ENCODE peak calls at places on chromosomes 3 and 15, in seven cellular contexts. P is SK-N-SH, C is H1, N is A549, S is HepG2, O is endothelial cell of umbilical vein, E is GM12878. K is an unnamed sample.

GRCh38 chr15:38378162-38378560 is 75.8 kb upstream of the FAM98B start:
- DNase-seq in P (no peak), C (no peak), N (no peak), S (no peak), O (peak), E (no peak), K (peak)

GRCh38 chr3:126548556-126549466 is 9.9 kb downstream of the C3orf22 start:
- DNase-seq in P (peak), C (peak), N (no peak), S (no peak), O (no peak), E (no peak), K (no peak)

GRCh38 chr15:67156426-67156825 is 91.0 kb downstream of the SMAD3 start:
- DNase-seq in P (no peak), C (no peak), N (no peak), S (no peak), O (no peak), E (no peak), K (no peak)

GRCh38 chr3:147518465-147518864 is 109.3 kb downstream of the ZIC1 start:
- DNase-seq in P (no peak), C (no peak), N (no peak), S (no peak), O (no peak), E (no peak), K (peak)

GRCh38 chr3:31132132-31132769 is 237.8 kb upstream of the GADL1 start:
- DNase-seq in P (peak), C (no peak), N (peak), S (peak), O (peak), E (peak), K (peak)

GRCh38 chr15:72604794-72605193 is 49.7 kb upstream of the GOLGA6B start:
- DNase-seq in P (peak), C (no peak), N (no peak), S (no peak), O (no peak), E (no peak), K (no peak)

GRCh38 chr3:42116466-42116865 is 25.3 kb downstream of the TRAK1 start:
- DNase-seq in P (no peak), C (no peak), N (no peak), S (no peak), O (no peak), E (no peak), K (no peak)

GRCh38 chr3:25485673-25486072 is 57.6 kb downstream of the RARB start:
- DNase-seq in P (peak), C (no peak), N (no peak), S (no peak), O (no peak), E (no peak), K (no peak)

GRCh38 chr3:72579191-72579580 is 269.1 kb downstream of the SHQ1 start:
- DNase-seq in P (no peak), C (no peak), N (no peak), S (no peak), O (no peak), E (no peak), K (no peak)

GRCh38 chr15:70492240-70493177 is 270.8 kb downstream of the UACA start:
- DNase-seq in P (peak), C (no peak), N (peak), S (no peak), O (peak), E (no peak), K (peak)

GRCh38 chr15:28101983-28102441 is 2.9 kb upstream of the OCA2 start:
- DNase-seq in P (no peak), C (no peak), N (no peak), S (no peak), O (no peak), E (no peak), K (peak)

GRCh38 chr15:92466834-92467233 is 73.2 kb downstream of the ST8SIA2 start:
- DNase-seq in P (no peak), C (no peak), N (no peak), S (no peak), O (no peak), E (no peak), K (no peak)

GRCh38 chr3:157614896-157615295 is 111.7 kb upstream of the VEPH1 start:
- DNase-seq in P (no peak), C (no peak), N (no peak), S (no peak), O (no peak), E (no peak), K (no peak)

GRCh38 chr15:101487060-101487459 is 2.4 kb downstream of the PCSK6 start:
- DNase-seq in P (no peak), C (no peak), N (no peak), S (no peak), O (no peak), E (no peak), K (no peak)

GRCh38 chr3:23344886-23345285 is 141.8 kb downstream of the UBE2E2 start:
- DNase-seq in P (no peak), C (no peak), N (no peak), S (no peak), O (no peak), E (no peak), K (no peak)

GRCh38 chr3:183880121-183880520 is 4.6 kb downstream of the PARL start:
- DNase-seq in P (no peak), C (no peak), N (no peak), S (no peak), O (no peak), E (no peak), K (peak)

GRCh38 chr3:31804251-31805051 is 176.6 kb downstream of the OSBPL10 start:
- DNase-seq in P (no peak), C (no peak), N (no peak), S (no peak), O (no peak), E (no peak), K (no peak)

GRCh38 chr15:67879440-67880129 is 39.7 kb upstream of the RNU6-1 start:
- DNase-seq in P (no peak), C (no peak), N (no peak), S (no peak), O (no peak), E (no peak), K (peak)

GRCh38 chr15:64877435-64877834 is 34.3 kb upstream of the ANKDD1A start:
- DNase-seq in P (no peak), C (no peak), N (no peak), S (no peak), O (peak), E (no peak), K (peak)

GRCh38 chr3:31288641-31289100 is 244.1 kb upstream of the STT3B start:
- DNase-seq in P (no peak), C (no peak), N (peak), S (peak), O (peak), E (no peak), K (peak)

GRCh38 chr3:141487419-141488345 is 855 bp downstream of the RASA2 start:
- DNase-seq in P (peak), C (peak), N (peak), S (peak), O (peak), E (peak), K (peak)

GRCh38 chr3:59128685-59129084 is 78.9 kb upstream of the CFAP20DC start:
- DNase-seq in P (no peak), C (peak), N (no peak), S (no peak), O (no peak), E (no peak), K (no peak)

DNA sequence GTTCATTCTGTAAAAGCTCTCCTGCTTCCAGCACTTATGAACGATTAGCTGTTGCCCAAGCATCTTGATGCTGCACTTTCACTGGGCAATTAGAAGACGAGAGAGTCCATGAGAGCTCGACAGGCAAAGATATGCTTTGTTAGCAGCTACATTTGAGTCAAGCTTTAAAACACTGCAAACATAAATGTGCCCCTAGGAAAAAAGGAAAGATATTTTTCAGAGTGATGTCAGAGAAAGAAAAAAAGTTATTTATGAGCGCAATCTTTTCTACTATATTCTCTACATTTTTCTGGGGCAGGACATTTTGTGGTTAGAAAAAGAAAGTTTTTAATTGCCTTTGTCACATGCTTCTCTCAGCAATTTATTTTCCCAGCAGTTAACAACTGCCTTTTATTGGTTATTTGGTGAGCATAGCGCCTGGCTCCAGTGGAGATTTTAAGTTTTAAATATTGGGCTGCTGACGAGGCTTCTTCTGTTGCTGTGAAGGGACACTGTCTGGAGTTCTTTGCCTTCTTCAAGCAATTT is 468.4 kb downstream of the C3orf38 start:
- DNase-seq in P (no peak), C (no peak), N (no peak), S (no peak), O (no peak), E (no peak), K (no peak)
- H3K4me3 ChIP-seq in P (no peak), C (no peak), N (no peak), S (no peak), O (no peak), E (no peak), K (no peak)

GRCh38 chr3:191388823-191389222 is 58.5 kb upstream of the UTS2B start:
- DNase-seq in P (no peak), C (no peak), N (no peak), S (no peak), O (no peak), E (no peak), K (no peak)
- TF ChIP-seq CTCF in P (peak), C (no peak), N (peak), S (no peak), O (peak), E (peak), K (no peak)

DNA sequence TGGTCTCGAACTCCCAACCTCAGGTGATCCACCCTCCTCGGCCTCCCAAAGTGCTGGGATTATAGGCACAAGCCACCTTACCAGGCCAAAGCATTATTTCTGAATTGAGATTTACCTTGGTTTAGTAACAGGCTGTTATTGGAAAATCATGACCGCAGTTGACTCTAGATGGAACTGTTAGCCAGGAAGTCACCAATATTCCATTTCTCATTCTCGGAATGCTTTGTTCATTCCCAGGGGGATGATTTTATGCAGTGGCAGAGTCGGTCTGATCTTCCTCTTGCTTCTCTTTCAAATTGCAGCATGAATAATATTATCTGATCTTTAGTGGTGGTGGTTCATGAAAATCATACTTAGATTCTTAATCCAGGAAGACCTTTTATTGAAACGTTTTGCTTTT is 195.5 kb upstream of the MBNL1 start:
- DNase-seq in P (peak), C (no peak), N (no peak), S (no peak), O (peak), E (no peak), K (no peak)
- TF ChIP-seq MAX in P (no peak), C (no peak), N (no peak), S (no peak), O (no peak), E (no peak), K (no peak)

DNA sequence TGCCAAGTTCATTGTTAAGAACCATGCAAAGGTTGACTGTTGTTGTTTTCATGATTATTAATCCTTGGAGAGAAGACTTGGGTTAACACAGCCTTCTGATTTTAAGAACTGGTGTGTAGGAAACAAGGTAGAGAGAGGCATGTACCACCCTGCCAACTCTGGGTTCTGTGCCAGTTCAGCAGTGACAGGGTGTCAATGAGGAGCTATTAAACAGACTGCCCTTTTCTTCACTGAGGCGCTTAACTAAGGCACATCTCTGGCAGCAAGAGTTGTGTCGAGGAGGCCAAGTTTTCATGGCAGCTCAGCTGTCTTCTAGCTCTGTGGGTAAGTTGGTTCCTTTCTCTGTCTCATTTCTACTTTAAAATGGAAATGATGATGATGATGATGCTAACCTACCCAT is 117.6 kb downstream of the FEZF2 start:
- DNase-seq in P (no peak), C (no peak), N (no peak), S (no peak), O (no peak), E (no peak), K (no peak)
- H3K4me3 ChIP-seq in P (no peak), C (no peak), N (no peak), S (no peak), O (no peak), E (no peak), K (no peak)

K was measured in NB4.